ENCODE peak calls at places on chromosome 2, in six cellular contexts. One of them, this sample, is unnamed.

GRCh38 chr2:56168163-56168562 is 15.6 kb upstream of the CCDC85A start:
- DNase-seq in Peyer's patch: no peak
- DNase-seq in A549: no peak
- DNase-seq in transverse colon: no peak
- DNase-seq in suprapubic skin: no peak
- DNase-seq in right lobe of liver: no peak
- DNase-seq in this sample: no peak

GRCh38 chr2:114192362-114192761 is 250.1 kb upstream of the DPP10 start:
- DNase-seq in right lobe of liver: no peak
- DNase-seq in A549: no peak
- DNase-seq in suprapubic skin: no peak
- DNase-seq in transverse colon: no peak
- DNase-seq in Peyer's patch: no peak
- DNase-seq in this sample: no peak

GRCh38 chr2:23320058-23320457 is 64.9 kb upstream of the KLHL29 start:
- DNase-seq in suprapubic skin: no peak
- DNase-seq in right lobe of liver: no peak
- DNase-seq in A549: no peak
- DNase-seq in transverse colon: no peak
- DNase-seq in Peyer's patch: no peak
- DNase-seq in this sample: no peak

GRCh38 chr2:121608967-121609366 is 40.3 kb downstream of the CLASP1 start:
- DNase-seq in A549: no peak
- DNase-seq in suprapubic skin: no peak
- DNase-seq in transverse colon: no peak
- DNase-seq in Peyer's patch: no peak
- DNase-seq in right lobe of liver: no peak
- DNase-seq in this sample: no peak

GRCh38 chr2:72149556-72150156 is 2.0 kb upstream of the CYP26B1 start:
- DNase-seq in transverse colon: no peak
- DNase-seq in Peyer's patch: no peak
- DNase-seq in A549: no peak
- DNase-seq in suprapubic skin: no peak
- DNase-seq in right lobe of liver: no peak
- DNase-seq in this sample: peak; percentile 15

GRCh38 chr2:197208841-197209240 is 101.7 kb downstream of the ANKRD44 start:
- DNase-seq in suprapubic skin: no peak
- DNase-seq in Peyer's patch: no peak
- DNase-seq in transverse colon: no peak
- DNase-seq in A549: no peak
- DNase-seq in right lobe of liver: no peak
- DNase-seq in this sample: no peak

GRCh38 chr2:24972315-24972958 is 682 bp upstream of the DNAJC27 start:
- DNase-seq in Peyer's patch: peak; percentile 67
- DNase-seq in right lobe of liver: peak; percentile 51
- DNase-seq in suprapubic skin: no peak
- DNase-seq in transverse colon: peak; percentile 42
- DNase-seq in A549: peak; percentile 46
- DNase-seq in this sample: peak; percentile 56

GRCh38 chr2:225894240-225894980 is 494.9 kb downstream of the NYAP2 start:
- DNase-seq in transverse colon: no peak
- DNase-seq in suprapubic skin: no peak
- DNase-seq in Peyer's patch: no peak
- DNase-seq in right lobe of liver: no peak
- DNase-seq in A549: peak; percentile 7
- DNase-seq in this sample: no peak

GRCh38 chr2:202327887-202328286 is 48.2 kb upstream of the BMPR2 start:
- DNase-seq in right lobe of liver: no peak
- DNase-seq in Peyer's patch: no peak
- DNase-seq in A549: no peak
- DNase-seq in transverse colon: no peak
- DNase-seq in suprapubic skin: no peak
- DNase-seq in this sample: no peak

GRCh38 chr2:2636813-2637212 is 305.7 kb upstream of the MYT1L start:
- DNase-seq in transverse colon: no peak
- DNase-seq in right lobe of liver: no peak
- DNase-seq in A549: no peak
- DNase-seq in Peyer's patch: no peak
- DNase-seq in suprapubic skin: no peak
- DNase-seq in this sample: no peak

GRCh38 chr2:47645246-47645645 is 137.7 kb upstream of the MSH6 start:
- DNase-seq in Peyer's patch: peak; percentile 24
- DNase-seq in right lobe of liver: no peak
- DNase-seq in transverse colon: no peak
- DNase-seq in suprapubic skin: no peak
- DNase-seq in A549: no peak
- DNase-seq in this sample: no peak

GRCh38 chr2:104852161-104852689 is 1.7 kb upstream of the POU3F3 start:
- DNase-seq in Peyer's patch: no peak
- DNase-seq in suprapubic skin: no peak
- DNase-seq in transverse colon: no peak
- DNase-seq in A549: no peak
- DNase-seq in right lobe of liver: peak; percentile 31
- DNase-seq in this sample: no peak

GRCh38 chr2:180367831-180368230 is 360.7 kb upstream of the CWC22 start:
- DNase-seq in suprapubic skin: no peak
- DNase-seq in transverse colon: no peak
- DNase-seq in right lobe of liver: no peak
- DNase-seq in Peyer's patch: no peak
- DNase-seq in A549: no peak
- DNase-seq in this sample: no peak

GRCh38 chr2:237414056-237414661 is at the start of gene COL6A3:
- DNase-seq in transverse colon: peak; percentile 43
- DNase-seq in right lobe of liver: no peak
- DNase-seq in suprapubic skin: peak; percentile 85
- DNase-seq in A549: no peak
- DNase-seq in Peyer's patch: peak; percentile 60
- DNase-seq in this sample: peak; percentile 44
- TF ChIP-seq POLR2A in transverse colon: peak; percentile 39
- TF ChIP-seq POLR2A in right lobe of liver: no peak
- TF ChIP-seq POLR2A in suprapubic skin: peak; percentile 49
- TF ChIP-seq POLR2A in A549: no peak
- TF ChIP-seq POLR2A in Peyer's patch: no peak
- TF ChIP-seq POLR2A in this sample: peak; percentile 31

GRCh38 chr2:215626812-215627281 is 191.0 kb upstream of the FN1 start:
- DNase-seq in transverse colon: no peak
- DNase-seq in right lobe of liver: no peak
- DNase-seq in A549: no peak
- DNase-seq in suprapubic skin: no peak
- DNase-seq in Peyer's patch: no peak
- DNase-seq in this sample: no peak

GRCh38 chr2:215622836-215623235 is 187.0 kb upstream of the FN1 start:
- DNase-seq in A549: no peak
- DNase-seq in suprapubic skin: no peak
- DNase-seq in Peyer's patch: no peak
- DNase-seq in right lobe of liver: no peak
- DNase-seq in transverse colon: no peak
- DNase-seq in this sample: no peak

GRCh38 chr2:215625207-215625606 is 189.3 kb upstream of the FN1 start:
- DNase-seq in right lobe of liver: no peak
- DNase-seq in Peyer's patch: no peak
- DNase-seq in A549: no peak
- DNase-seq in transverse colon: no peak
- DNase-seq in suprapubic skin: no peak
- DNase-seq in this sample: no peak

GRCh38 chr2:215626063-215626462 is 190.2 kb upstream of the FN1 start:
- DNase-seq in Peyer's patch: no peak
- DNase-seq in right lobe of liver: no peak
- DNase-seq in transverse colon: no peak
- DNase-seq in suprapubic skin: no peak
- DNase-seq in A549: no peak
- DNase-seq in this sample: no peak

GRCh38 chr2:215624423-215624829 is 188.6 kb upstream of the FN1 start:
- DNase-seq in A549: no peak
- DNase-seq in Peyer's patch: no peak
- DNase-seq in right lobe of liver: no peak
- DNase-seq in suprapubic skin: no peak
- DNase-seq in transverse colon: peak; percentile 29
- DNase-seq in this sample: no peak
- H3K4me1 ChIP-seq in A549: peaks cover 33% of the 10 kb centered on the region
- H3K4me1 ChIP-seq in Peyer's patch: peaks cover 5% of the 10 kb centered on the region
- H3K4me1 ChIP-seq in right lobe of liver: no peaks in the 10 kb centered on the region
- H3K4me1 ChIP-seq in suprapubic skin: peaks cover 3% of the 10 kb centered on the region
- H3K4me1 ChIP-seq in transverse colon: no peaks in the 10 kb centered on the region
- H3K4me1 ChIP-seq in this sample: peaks cover 2% of the 10 kb centered on the region

GRCh38 chr2:172278642-172279041 is 148.7 kb upstream of the ITGA6 start:
- DNase-seq in Peyer's patch: no peak
- DNase-seq in transverse colon: no peak
- DNase-seq in suprapubic skin: no peak
- DNase-seq in A549: no peak
- DNase-seq in right lobe of liver: no peak
- DNase-seq in this sample: no peak
- H3K9me3 ChIP-seq in Peyer's patch: no peaks in the 10 kb centered on the region
- H3K9me3 ChIP-seq in transverse colon: no peaks in the 10 kb centered on the region
- H3K9me3 ChIP-seq in suprapubic skin: peaks cover 3% of the 10 kb centered on the region
- H3K9me3 ChIP-seq in A549: peaks cover 9% of the 10 kb centered on the region
- H3K9me3 ChIP-seq in right lobe of liver: no peaks in the 10 kb centered on the region
- H3K9me3 ChIP-seq in this sample: no peaks in the 10 kb centered on the region

GRCh38 chr2:135531231-135532197 is at the start of gene R3HDM1:
- DNase-seq in transverse colon: peak; percentile 98
- DNase-seq in right lobe of liver: peak; percentile 97
- DNase-seq in A549: peak; percentile 94
- DNase-seq in Peyer's patch: peak; percentile 99
- DNase-seq in suprapubic skin: peak; percentile 99
- DNase-seq in this sample: peak; percentile 99
- TF ChIP-seq POLR2A in transverse colon: peak; percentile 26
- TF ChIP-seq POLR2A in right lobe of liver: no peak
- TF ChIP-seq POLR2A in A549: peak; percentile 67
- TF ChIP-seq POLR2A in Peyer's patch: no peak
- TF ChIP-seq POLR2A in suprapubic skin: no peak
- TF ChIP-seq POLR2A in this sample: peak; percentile 52

GRCh38 chr2:134979203-134979602 is 60.6 kb downstream of the CCNT2 start:
- DNase-seq in A549: no peak
- DNase-seq in suprapubic skin: no peak
- DNase-seq in right lobe of liver: no peak
- DNase-seq in Peyer's patch: no peak
- DNase-seq in transverse colon: no peak
- DNase-seq in this sample: no peak
- H3K4me1 ChIP-seq in A549: no peaks in the 10 kb centered on the region
- H3K4me1 ChIP-seq in suprapubic skin: no peaks in the 10 kb centered on the region
- H3K4me1 ChIP-seq in right lobe of liver: no peaks in the 10 kb centered on the region
- H3K4me1 ChIP-seq in Peyer's patch: no peaks in the 10 kb centered on the region
- H3K4me1 ChIP-seq in transverse colon: no peaks in the 10 kb centered on the region
- H3K4me1 ChIP-seq in this sample: no peaks in the 10 kb centered on the region